ENCODE peak calls at places on chromosomes 7 and 10, in six cellular contexts. One of them, this sample, is unnamed.

GRCh38 chr7:1928555-1929348 is 258.7 kb downstream of the ELFN1 start:
- DNase-seq in SJSA1: no peak
- DNase-seq in left lobe of liver: peak
- DNase-seq in stimulated activated naive CD4-positive, alpha-beta T cell: no peak
- DNase-seq in HT1080: no peak
- DNase-seq in effector memory CD8-positive, alpha-beta T cell: no peak
- DNase-seq in this sample: no peak

GRCh38 chr7:42272793-42273665 is 36.0 kb upstream of the GLI3 start:
- DNase-seq in effector memory CD8-positive, alpha-beta T cell: no peak
- DNase-seq in left lobe of liver: no peak
- DNase-seq in stimulated activated naive CD4-positive, alpha-beta T cell: no peak
- DNase-seq in HT1080: peak
- DNase-seq in SJSA1: no peak
- DNase-seq in this sample: no peak

GRCh38 chr7:95608344-95609173 is 12.2 kb upstream of the PDK4 start:
- DNase-seq in stimulated activated naive CD4-positive, alpha-beta T cell: no peak
- DNase-seq in effector memory CD8-positive, alpha-beta T cell: no peak
- DNase-seq in left lobe of liver: peak
- DNase-seq in SJSA1: peak
- DNase-seq in HT1080: peak
- DNase-seq in this sample: no peak

GRCh38 chr7:54897891-54898290 is 120.9 kb upstream of the EGFR start:
- DNase-seq in left lobe of liver: no peak
- DNase-seq in stimulated activated naive CD4-positive, alpha-beta T cell: no peak
- DNase-seq in SJSA1: no peak
- DNase-seq in effector memory CD8-positive, alpha-beta T cell: no peak
- DNase-seq in HT1080: no peak
- DNase-seq in this sample: no peak

GRCh38 chr7:84372155-84372621 is 177.6 kb upstream of the SEMA3A start:
- DNase-seq in HT1080: peak
- DNase-seq in stimulated activated naive CD4-positive, alpha-beta T cell: no peak
- DNase-seq in left lobe of liver: no peak
- DNase-seq in SJSA1: peak
- DNase-seq in effector memory CD8-positive, alpha-beta T cell: no peak
- DNase-seq in this sample: no peak

GRCh38 chr10:85862771-85863170 is 503.8 kb downstream of the GRID1 start:
- DNase-seq in SJSA1: peak
- DNase-seq in HT1080: no peak
- DNase-seq in stimulated activated naive CD4-positive, alpha-beta T cell: no peak
- DNase-seq in effector memory CD8-positive, alpha-beta T cell: no peak
- DNase-seq in left lobe of liver: no peak
- DNase-seq in this sample: no peak

GRCh38 chr7:136911362-136911761 is 42.9 kb downstream of the CHRM2 start:
- DNase-seq in stimulated activated naive CD4-positive, alpha-beta T cell: no peak
- DNase-seq in SJSA1: no peak
- DNase-seq in left lobe of liver: no peak
- DNase-seq in effector memory CD8-positive, alpha-beta T cell: no peak
- DNase-seq in HT1080: peak
- DNase-seq in this sample: no peak

GRCh38 chr10:13503745-13504463 is 24.9 kb downstream of the BEND7 start:
- DNase-seq in HT1080: peak
- DNase-seq in stimulated activated naive CD4-positive, alpha-beta T cell: no peak
- DNase-seq in SJSA1: no peak
- DNase-seq in effector memory CD8-positive, alpha-beta T cell: no peak
- DNase-seq in left lobe of liver: no peak
- DNase-seq in this sample: no peak

GRCh38 chr10:13684252-13684791 is 97.6 kb downstream of the PRPF18 start:
- DNase-seq in SJSA1: peak
- DNase-seq in left lobe of liver: no peak
- DNase-seq in HT1080: peak
- DNase-seq in stimulated activated naive CD4-positive, alpha-beta T cell: no peak
- DNase-seq in effector memory CD8-positive, alpha-beta T cell: no peak
- DNase-seq in this sample: no peak

GRCh38 chr7:25669954-25670841 is 441.9 kb upstream of the NPVF start:
- DNase-seq in effector memory CD8-positive, alpha-beta T cell: no peak
- DNase-seq in HT1080: no peak
- DNase-seq in left lobe of liver: no peak
- DNase-seq in stimulated activated naive CD4-positive, alpha-beta T cell: no peak
- DNase-seq in SJSA1: no peak
- DNase-seq in this sample: no peak

GRCh38 chr10:97648557-97649404 is 8.3 kb downstream of the PI4K2A start:
- DNase-seq in HT1080: peak
- DNase-seq in effector memory CD8-positive, alpha-beta T cell: peak
- DNase-seq in SJSA1: peak
- DNase-seq in left lobe of liver: no peak
- DNase-seq in stimulated activated naive CD4-positive, alpha-beta T cell: no peak
- DNase-seq in this sample: no peak

GRCh38 chr7:23672033-23672432 is 8.0 kb upstream of the FAM221A start:
- DNase-seq in SJSA1: no peak
- DNase-seq in left lobe of liver: no peak
- DNase-seq in HT1080: no peak
- DNase-seq in stimulated activated naive CD4-positive, alpha-beta T cell: no peak
- DNase-seq in effector memory CD8-positive, alpha-beta T cell: no peak
- DNase-seq in this sample: no peak

GRCh38 chr7:87506243-87507180 is 31.0 kb upstream of the ABCB4 start:
- DNase-seq in left lobe of liver: no peak
- DNase-seq in HT1080: no peak
- DNase-seq in SJSA1: no peak
- DNase-seq in stimulated activated naive CD4-positive, alpha-beta T cell: no peak
- DNase-seq in effector memory CD8-positive, alpha-beta T cell: no peak
- DNase-seq in this sample: no peak

GRCh38 chr10:22988581-22989360 is 60.9 kb downstream of the ARMC3 start:
- DNase-seq in SJSA1: peak
- DNase-seq in HT1080: peak
- DNase-seq in stimulated activated naive CD4-positive, alpha-beta T cell: peak
- DNase-seq in effector memory CD8-positive, alpha-beta T cell: peak
- DNase-seq in left lobe of liver: no peak
- DNase-seq in this sample: peak

GRCh38 chr10:34817586-34817985 is 2.5 kb upstream of the PARD3 start:
- DNase-seq in effector memory CD8-positive, alpha-beta T cell: no peak
- DNase-seq in left lobe of liver: no peak
- DNase-seq in stimulated activated naive CD4-positive, alpha-beta T cell: no peak
- DNase-seq in HT1080: no peak
- DNase-seq in SJSA1: no peak
- DNase-seq in this sample: no peak

GRCh38 chr7:119935418-119936025 is 337.5 kb upstream of the KCND2 start:
- DNase-seq in stimulated activated naive CD4-positive, alpha-beta T cell: no peak
- DNase-seq in SJSA1: no peak
- DNase-seq in effector memory CD8-positive, alpha-beta T cell: no peak
- DNase-seq in left lobe of liver: no peak
- DNase-seq in HT1080: peak
- DNase-seq in this sample: no peak

GRCh38 chr7:148303295-148304013 is 287.1 kb upstream of the C7orf33 start:
- DNase-seq in left lobe of liver: no peak
- DNase-seq in stimulated activated naive CD4-positive, alpha-beta T cell: no peak
- DNase-seq in SJSA1: no peak
- DNase-seq in HT1080: no peak
- DNase-seq in effector memory CD8-positive, alpha-beta T cell: no peak
- DNase-seq in this sample: no peak

This sample was measured in effector CD8-positive, alpha-beta T cell.